ENCODE peak calls at places on chromosomes 5 and 9, in four cellular contexts. A, L, M and B are unnamed samples.

GRCh38 chr5:66958984-66959641 is 237.5 kb downstream of the CD180 start:
- DNase-seq in A (peak), M (no peak), L (no peak), B (no peak)

GRCh38 chr9:131833906-131834305 is 94.0 kb upstream of the RAPGEF1 start:
- DNase-seq in L (no peak), M (no peak), A (no peak), B (no peak)

GRCh38 chr5:88883059-88883565 is at the start of gene MEF2C:
- DNase-seq in L (peak), A (peak), M (no peak), B (no peak)

GRCh38 chr5:165232187-165232586 is 1726.8 kb downstream of the MAT2B start:
- DNase-seq in M (no peak), A (no peak), L (no peak), B (no peak)

GRCh38 chr5:14256026-14256690 is 113.0 kb downstream of the TRIO start:
- DNase-seq in L (no peak), M (no peak), A (no peak), B (no peak)

GRCh38 chr5:177478711-177479646 is 5.5 kb upstream of the DBN1 start:
- DNase-seq in M (no peak), L (peak), A (peak), B (no peak)

GRCh38 chr5:139747583-139748504 is 47.8 kb upstream of the PSD2 start:
- DNase-seq in M (peak), L (no peak), A (peak), B (peak)

GRCh38 chr9:102631559-102631958 is 363.6 kb upstream of the CYLC2 start:
- DNase-seq in A (no peak), L (no peak), M (no peak), B (no peak)

GRCh38 chr9:7316967-7317366 is 482.6 kb downstream of the DMAC1 start:
- DNase-seq in M (no peak), A (no peak), L (no peak), B (no peak)

GRCh38 chr5:61496406-61497307 is 164.6 kb downstream of the ZSWIM6 start:
- DNase-seq in A (no peak), L (no peak), M (no peak), B (no peak)

GRCh38 chr5:13115476-13115875 is 829.0 kb downstream of the DNAH5 start:
- DNase-seq in L (no peak), A (no peak), M (no peak), B (no peak)
- H3K4me3 ChIP-seq in L (no peak), A (no peak), M (no peak), B (no peak)

GRCh38 chr9:118962426-118962825 is 406.8 kb downstream of the BRINP1 start:
- DNase-seq in A (no peak), L (no peak), M (no peak), B (no peak)
- H3K4me3 ChIP-seq in A (no peak), L (no peak), M (no peak), B (no peak)

GRCh38 chr9:136257381-136258298 is 12.0 kb upstream of the QSOX2 start:
- DNase-seq in L (no peak), M (no peak), A (no peak), B (no peak)

GRCh38 chr9:136259836-136260235 is 14.2 kb upstream of the QSOX2 start:
- DNase-seq in M (no peak), L (no peak), A (no peak), B (no peak)

GRCh38 chr9:136259517-136259813 is 13.9 kb upstream of the QSOX2 start:
- DNase-seq in L (no peak), A (no peak), M (no peak), B (no peak)

GRCh38 chr9:136258786-136259516 is 13.3 kb upstream of the QSOX2 start:
- DNase-seq in L (no peak), A (no peak), M (no peak), B (no peak)

DNA sequence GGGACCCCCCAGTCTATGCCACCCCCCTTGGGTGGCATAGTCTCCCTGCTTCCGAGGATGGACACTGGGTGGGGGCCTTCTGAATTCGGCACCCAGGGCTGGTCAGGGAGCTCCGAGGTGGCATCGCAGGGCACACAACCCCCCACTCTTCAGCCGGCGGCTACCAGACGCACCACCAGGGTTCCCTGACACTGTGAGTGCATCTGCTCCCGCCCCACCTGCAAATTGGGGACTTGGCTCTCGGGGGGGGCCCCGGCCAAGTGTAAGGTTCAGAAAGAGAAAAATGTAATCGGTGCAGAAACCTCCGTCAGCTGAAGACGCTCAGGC is 12.7 kb upstream of the QSOX2 start:
- DNase-seq in A (no peak), M (no peak), L (no peak), B (no peak)
- H3K4me3 ChIP-seq in A (no peak), M (no peak), L (no peak), B (no peak)

GRCh38 chr5:179368016-179368805 is 22.9 kb upstream of the ADAMTS2 start:
- DNase-seq in M (no peak), L (no peak), A (no peak), B (no peak)

GRCh38 chr5:179361204-179361603 is 15.9 kb upstream of the ADAMTS2 start:
- DNase-seq in L (no peak), A (no peak), M (no peak), B (no peak)

GRCh38 chr5:179367491-179367890 is 22.2 kb upstream of the ADAMTS2 start:
- DNase-seq in M (no peak), L (no peak), A (no peak), B (no peak)

GRCh38 chr5:179357036-179357435 is 11.8 kb upstream of the ADAMTS2 start:
- DNase-seq in M (no peak), L (no peak), A (no peak), B (no peak)

DNA sequence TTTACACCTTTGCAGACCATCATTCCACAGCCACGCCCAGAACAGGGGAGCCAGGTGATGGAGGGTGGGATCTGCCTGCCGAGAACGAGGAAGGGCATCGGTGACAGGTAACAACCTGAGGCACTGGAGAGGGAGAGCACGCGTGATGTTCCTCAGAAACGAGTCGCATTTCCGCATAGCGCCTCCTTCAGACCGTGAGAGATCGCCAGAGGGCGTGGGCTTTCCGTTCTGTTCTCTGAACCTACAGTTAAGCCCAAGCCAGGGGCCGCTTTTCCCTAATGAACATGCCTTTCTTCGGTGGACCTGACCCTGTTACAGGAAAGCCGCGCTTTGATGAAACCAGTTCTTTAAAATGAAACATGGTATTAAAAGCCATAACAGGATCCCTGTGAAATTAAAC is 17.1 kb upstream of the ADAMTS2 start:
- DNase-seq in M (no peak), L (no peak), A (no peak), B (no peak)
- H3K4me3 ChIP-seq in M (no peak), L (no peak), A (no peak), B (no peak)